ENCODE peak calls at places on chromosomes 2 and 18, in five cellular contexts. One of them, this sample, is unnamed.

GRCh38 chr2:177881921-177882320 is 190.7 kb downstream of the PDE11A start:
- ATAC-seq in activated naive CD4-positive, alpha-beta T cell treated with anti-CD3 and anti-CD28 coated beads, Interleukin-2, amount 50 U/mL, for 72 hours: no peak
- ATAC-seq in naive thymus-derived CD8-positive, alpha-beta T cell: no peak
- ATAC-seq in left lung: no peak
- ATAC-seq in upper lobe of right lung: no peak
- ATAC-seq in this sample: no peak

GRCh38 chr2:69345434-69345833 is 41.6 kb downstream of the GFPT1 start:
- ATAC-seq in left lung: no peak
- ATAC-seq in upper lobe of right lung: no peak
- ATAC-seq in naive thymus-derived CD8-positive, alpha-beta T cell: no peak
- ATAC-seq in activated naive CD4-positive, alpha-beta T cell treated with anti-CD3 and anti-CD28 coated beads, Interleukin-2, amount 50 U/mL, for 72 hours: peak; percentile 82
- ATAC-seq in this sample: no peak

GRCh38 chr18:58051765-58052460 is 7.9 kb downstream of the NEDD4L start:
- ATAC-seq in left lung: peak; percentile 49
- ATAC-seq in naive thymus-derived CD8-positive, alpha-beta T cell: peak; percentile 39
- ATAC-seq in activated naive CD4-positive, alpha-beta T cell treated with anti-CD3 and anti-CD28 coated beads, Interleukin-2, amount 50 U/mL, for 72 hours: no peak
- ATAC-seq in upper lobe of right lung: peak; percentile 40
- ATAC-seq in this sample: no peak

GRCh38 chr2:191643425-191643824 is 34.5 kb upstream of the NABP1 start:
- ATAC-seq in upper lobe of right lung: no peak
- ATAC-seq in naive thymus-derived CD8-positive, alpha-beta T cell: no peak
- ATAC-seq in left lung: no peak
- ATAC-seq in activated naive CD4-positive, alpha-beta T cell treated with anti-CD3 and anti-CD28 coated beads, Interleukin-2, amount 50 U/mL, for 72 hours: no peak
- ATAC-seq in this sample: no peak

GRCh38 chr2:217666338-217666737 is 336.5 kb downstream of the TNS1 start:
- ATAC-seq in left lung: no peak
- ATAC-seq in upper lobe of right lung: no peak
- ATAC-seq in naive thymus-derived CD8-positive, alpha-beta T cell: no peak
- ATAC-seq in activated naive CD4-positive, alpha-beta T cell treated with anti-CD3 and anti-CD28 coated beads, Interleukin-2, amount 50 U/mL, for 72 hours: peak; percentile 72
- ATAC-seq in this sample: peak; percentile 64

GRCh38 chr2:220279372-220279771 is 651.9 kb downstream of the SLC4A3 start:
- ATAC-seq in left lung: no peak
- ATAC-seq in naive thymus-derived CD8-positive, alpha-beta T cell: no peak
- ATAC-seq in upper lobe of right lung: no peak
- ATAC-seq in activated naive CD4-positive, alpha-beta T cell treated with anti-CD3 and anti-CD28 coated beads, Interleukin-2, amount 50 U/mL, for 72 hours: no peak
- ATAC-seq in this sample: no peak

GRCh38 chr2:12816379-12817306 is 99.9 kb downstream of the TRIB2 start:
- ATAC-seq in upper lobe of right lung: no peak
- ATAC-seq in naive thymus-derived CD8-positive, alpha-beta T cell: no peak
- ATAC-seq in left lung: no peak
- ATAC-seq in activated naive CD4-positive, alpha-beta T cell treated with anti-CD3 and anti-CD28 coated beads, Interleukin-2, amount 50 U/mL, for 72 hours: peak; percentile 57
- ATAC-seq in this sample: peak; percentile 68

GRCh38 chr2:33607905-33608304 is 8.8 kb upstream of the FAM98A start:
- ATAC-seq in activated naive CD4-positive, alpha-beta T cell treated with anti-CD3 and anti-CD28 coated beads, Interleukin-2, amount 50 U/mL, for 72 hours: no peak
- ATAC-seq in naive thymus-derived CD8-positive, alpha-beta T cell: no peak
- ATAC-seq in left lung: no peak
- ATAC-seq in upper lobe of right lung: no peak
- ATAC-seq in this sample: no peak

GRCh38 chr2:177340158-177340557 is 52.4 kb upstream of the AGPS start:
- ATAC-seq in upper lobe of right lung: no peak
- ATAC-seq in naive thymus-derived CD8-positive, alpha-beta T cell: no peak
- ATAC-seq in activated naive CD4-positive, alpha-beta T cell treated with anti-CD3 and anti-CD28 coated beads, Interleukin-2, amount 50 U/mL, for 72 hours: no peak
- ATAC-seq in left lung: no peak
- ATAC-seq in this sample: no peak

GRCh38 chr18:64027931-64028695 is 58.2 kb downstream of the SERPINB8 start:
- ATAC-seq in upper lobe of right lung: no peak
- ATAC-seq in activated naive CD4-positive, alpha-beta T cell treated with anti-CD3 and anti-CD28 coated beads, Interleukin-2, amount 50 U/mL, for 72 hours: no peak
- ATAC-seq in left lung: no peak
- ATAC-seq in naive thymus-derived CD8-positive, alpha-beta T cell: no peak
- ATAC-seq in this sample: no peak

GRCh38 chr2:26922638-26923466 is 47.6 kb upstream of the MAPRE3 start:
- ATAC-seq in left lung: peak; percentile 83
- ATAC-seq in upper lobe of right lung: peak; percentile 79
- ATAC-seq in activated naive CD4-positive, alpha-beta T cell treated with anti-CD3 and anti-CD28 coated beads, Interleukin-2, amount 50 U/mL, for 72 hours: peak; percentile 87
- ATAC-seq in naive thymus-derived CD8-positive, alpha-beta T cell: peak; percentile 95
- ATAC-seq in this sample: peak; percentile 57

GRCh38 chr2:71455741-71456569 is 2.6 kb downstream of the DYSF start:
- ATAC-seq in activated naive CD4-positive, alpha-beta T cell treated with anti-CD3 and anti-CD28 coated beads, Interleukin-2, amount 50 U/mL, for 72 hours: no peak
- ATAC-seq in naive thymus-derived CD8-positive, alpha-beta T cell: no peak
- ATAC-seq in upper lobe of right lung: no peak
- ATAC-seq in left lung: no peak
- ATAC-seq in this sample: no peak

GRCh38 chr18:58407263-58407648 is 221.6 kb downstream of the ALPK2 start:
- ATAC-seq in naive thymus-derived CD8-positive, alpha-beta T cell: no peak
- ATAC-seq in activated naive CD4-positive, alpha-beta T cell treated with anti-CD3 and anti-CD28 coated beads, Interleukin-2, amount 50 U/mL, for 72 hours: no peak
- ATAC-seq in left lung: no peak
- ATAC-seq in upper lobe of right lung: no peak
- ATAC-seq in this sample: no peak

GRCh38 chr2:221034026-221034701 is 537.9 kb downstream of the EPHA4 start:
- ATAC-seq in left lung: no peak
- ATAC-seq in activated naive CD4-positive, alpha-beta T cell treated with anti-CD3 and anti-CD28 coated beads, Interleukin-2, amount 50 U/mL, for 72 hours: no peak
- ATAC-seq in upper lobe of right lung: no peak
- ATAC-seq in naive thymus-derived CD8-positive, alpha-beta T cell: no peak
- ATAC-seq in this sample: no peak

GRCh38 chr18:59272971-59273935 is at the start of gene RAX:
- ATAC-seq in activated naive CD4-positive, alpha-beta T cell treated with anti-CD3 and anti-CD28 coated beads, Interleukin-2, amount 50 U/mL, for 72 hours: peak; percentile 72
- ATAC-seq in upper lobe of right lung: peak; percentile 42
- ATAC-seq in left lung: peak; percentile 22
- ATAC-seq in naive thymus-derived CD8-positive, alpha-beta T cell: no peak
- ATAC-seq in this sample: peak; percentile 35

This sample was measured in activated T-helper 17 cell treated with anti-CD3 and anti-CD28 coated beads, Interleukin-2, amount 50 U/mL, for 72 hours.